ENCODE peak calls at places on chromosomes 11 and 22, in seven cellular contexts. M is esophagus squamous epithelium, W is IMR-90, B is mammary epithelial cell, T is psoas muscle, S is left lung, V is transverse colon. D is an unnamed sample.

GRCh38 chr11:86726118-86726748 is 53.8 kb upstream of the ME3 start:
- DNase-seq in M (no peak), W (peak), B (peak), T (no peak), S (no peak), V (no peak), D (no peak)

GRCh38 chr11:44621140-44621681 is 55.7 kb downstream of the CD82 start:
- DNase-seq in M (no peak), W (peak), B (no peak), T (peak), S (peak), V (peak), D (peak)

GRCh38 chr22:27438271-27438980 is 363.1 kb downstream of the MN1 start:
- DNase-seq in M (no peak), W (peak), B (no peak), T (no peak), S (no peak), V (no peak), D (peak)

GRCh38 chr11:57323503-57324153 is 1.1 kb downstream of the TNKS1BP1 start:
- DNase-seq in M (no peak), W (peak), B (no peak), T (no peak), S (no peak), V (no peak), D (no peak)

GRCh38 chr11:21561589-21561988 is 631.3 kb upstream of the ANO5 start:
- DNase-seq in M (no peak), W (no peak), B (peak), T (no peak), S (no peak), V (no peak), D (no peak)

GRCh38 chr11:2202071-2202899 is 30.7 kb upstream of the TH start:
- DNase-seq in M (no peak), W (no peak), B (peak), T (no peak), S (peak), V (peak), D (peak)

GRCh38 chr11:1797391-1798125 is 33.8 kb upstream of the CTSD start:
- DNase-seq in M (no peak), W (no peak), B (no peak), T (no peak), S (no peak), V (no peak), D (no peak)

GRCh38 chr11:26021026-26021425 is 310.9 kb upstream of the ANO3 start:
- DNase-seq in M (no peak), W (no peak), B (peak), T (no peak), S (no peak), V (no peak), D (no peak)

GRCh38 chr22:42933783-42934144 is 76.7 kb upstream of the ARFGAP3 start:
- DNase-seq in M (no peak), W (peak), B (peak), T (no peak), S (no peak), V (no peak), D (no peak)

GRCh38 chr22:42931421-42932196 is 74.5 kb upstream of the ARFGAP3 start:
- DNase-seq in M (no peak), W (peak), B (no peak), T (no peak), S (no peak), V (no peak), D (no peak)

GRCh38 chr22:42930810-42931420 is 73.8 kb upstream of the ARFGAP3 start:
- DNase-seq in M (no peak), W (peak), B (peak), T (peak), S (no peak), V (no peak), D (no peak)

GRCh38 chr22:42932857-42933782 is 76.0 kb upstream of the ARFGAP3 start:
- DNase-seq in M (no peak), W (peak), B (no peak), T (no peak), S (peak), V (no peak), D (no peak)

DNA sequence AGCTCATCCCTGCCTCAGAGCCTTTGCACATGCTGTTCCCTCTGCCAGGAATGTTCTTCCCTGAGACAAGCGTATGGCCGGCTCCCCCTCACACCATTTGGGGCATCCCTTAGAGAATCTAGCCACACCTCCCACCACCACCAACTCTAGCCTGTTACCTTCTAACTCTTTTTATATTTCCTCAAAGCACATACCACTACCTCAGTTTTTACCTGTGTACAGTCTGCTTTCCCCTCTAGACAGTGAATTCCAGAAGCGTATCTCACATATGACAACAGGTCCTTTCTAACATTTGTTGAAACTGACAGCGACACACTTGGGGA is 75.1 kb upstream of the ARFGAP3 start:
- DNase-seq in M (no peak), W (no peak), B (no peak), T (no peak), S (no peak), V (no peak), D (no peak)
- H3K27ac ChIP-seq in M (peak), W (no peak), B (no peak), T (peak), S (peak), V (peak), D (peak)

GRCh38 chr11:129620705-129621104 is 194.9 kb upstream of the TMEM45B start:
- DNase-seq in M (no peak), W (no peak), B (peak), T (no peak), S (peak), V (no peak), D (no peak)

GRCh38 chr11:129613076-129613475 is 202.6 kb upstream of the TMEM45B start:
- DNase-seq in M (no peak), W (no peak), B (no peak), T (no peak), S (no peak), V (no peak), D (no peak)

GRCh38 chr11:129614256-129614944 is 201.2 kb upstream of the TMEM45B start:
- DNase-seq in M (no peak), W (no peak), B (no peak), T (no peak), S (peak), V (no peak), D (no peak)

DNA sequence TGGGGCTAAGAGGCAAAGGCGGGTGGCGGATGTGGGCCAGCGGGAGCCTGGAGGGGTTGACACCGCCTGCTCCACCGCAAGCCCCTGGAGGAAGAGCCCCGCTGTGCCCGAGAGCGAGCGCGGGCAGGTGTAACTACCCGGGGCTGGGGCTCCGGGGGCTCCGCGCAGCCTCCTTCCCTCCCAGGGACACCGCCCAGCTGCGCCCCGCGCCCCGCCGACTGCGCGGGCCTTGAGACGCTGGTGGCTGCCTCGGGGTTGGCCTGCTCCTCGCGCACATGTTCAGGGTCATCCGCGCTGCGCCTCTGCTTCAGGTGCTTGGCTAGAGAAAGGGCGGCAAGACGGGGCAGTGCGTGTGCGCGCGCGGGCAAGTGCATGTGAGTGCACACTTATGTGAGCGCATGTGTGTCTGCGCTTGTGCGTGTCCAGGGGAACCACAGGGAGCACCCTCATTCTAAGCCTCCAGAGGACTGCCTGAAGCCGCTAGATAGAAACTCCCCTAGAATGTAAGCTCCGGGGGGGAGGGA is 197.5 kb upstream of the TMEM45B start:
- DNase-seq in M (no peak), W (no peak), B (no peak), T (no peak), S (no peak), V (no peak), D (no peak)
- H3K4me3 ChIP-seq in M (no peak), W (no peak), B (no peak), T (no peak), S (no peak), V (no peak), D (no peak)

GRCh38 chr11:72352859-72353551 is 81.3 kb downstream of the CLPB start:
- DNase-seq in M (no peak), W (peak), B (peak), T (no peak), S (no peak), V (no peak), D (no peak)
- TF ChIP-seq CTCF in M (no peak), W (peak), B (no peak), T (no peak), S (no peak), V (no peak), D (no peak)

DNA sequence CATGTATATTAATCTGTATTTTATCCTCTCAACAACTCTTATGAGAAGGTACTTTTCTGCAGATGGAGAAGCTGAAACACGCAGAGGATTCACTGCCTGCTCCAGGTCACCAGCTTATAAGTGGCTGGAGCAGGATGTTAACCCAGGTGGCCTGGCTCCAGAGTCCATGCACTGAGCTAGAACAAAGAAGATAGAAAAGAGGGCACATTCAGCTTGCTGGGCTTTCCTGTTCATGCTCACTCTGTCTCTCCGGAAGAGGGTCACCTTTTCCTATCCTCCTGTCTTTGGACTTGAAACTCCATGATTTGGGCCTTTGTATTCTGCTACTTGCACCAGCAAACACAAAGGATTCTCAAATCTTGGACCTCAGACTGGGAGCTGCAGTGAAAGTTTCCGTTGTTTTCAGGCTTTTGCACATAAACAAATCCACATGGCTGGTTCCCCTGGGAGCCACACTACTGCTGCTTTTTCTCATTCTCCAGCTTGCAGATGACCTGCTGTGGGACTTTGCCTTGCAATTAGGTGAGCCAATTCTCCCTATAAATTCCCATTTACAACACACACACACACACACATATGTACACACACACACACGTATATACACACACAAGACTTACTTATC is 117.3 kb upstream of the GRK3 start:
- DNase-seq in M (no peak), W (no peak), B (no peak), T (no peak), S (no peak), V (no peak), D (no peak)
- H3K27ac ChIP-seq in M (no peak), W (no peak), B (no peak), T (no peak), S (no peak), V (no peak), D (no peak)

GRCh38 chr22:19169947-19170318 is 8.6 kb downstream of the SLC25A1 start:
- DNase-seq in M (no peak), W (no peak), B (no peak), T (no peak), S (no peak), V (no peak), D (no peak)
- H3K4me3 ChIP-seq in M (peak), W (no peak), B (no peak), T (peak), S (peak), V (no peak), D (no peak)

GRCh38 chr11:48080301-48080861 is 100.0 kb downstream of the PTPRJ start:
- DNase-seq in M (no peak), W (no peak), B (no peak), T (no peak), S (no peak), V (no peak), D (no peak)

GRCh38 chr11:48079602-48080001 is 99.2 kb downstream of the PTPRJ start:
- DNase-seq in M (no peak), W (no peak), B (no peak), T (no peak), S (no peak), V (no peak), D (no peak)

GRCh38 chr11:48083427-48083826 is 103.1 kb downstream of the PTPRJ start:
- DNase-seq in M (no peak), W (peak), B (no peak), T (no peak), S (no peak), V (no peak), D (no peak)

GRCh38 chr11:48082771-48083170 is 102.4 kb downstream of the PTPRJ start:
- DNase-seq in M (no peak), W (no peak), B (no peak), T (no peak), S (no peak), V (no peak), D (no peak)

GRCh38 chr11:48081151-48082010 is 101.0 kb downstream of the PTPRJ start:
- DNase-seq in M (no peak), W (peak), B (peak), T (peak), S (peak), V (no peak), D (no peak)
- TF ChIP-seq CTCF in M (no peak), W (no peak), B (no peak), T (no peak), S (no peak), V (no peak), D (no peak)

DNA sequence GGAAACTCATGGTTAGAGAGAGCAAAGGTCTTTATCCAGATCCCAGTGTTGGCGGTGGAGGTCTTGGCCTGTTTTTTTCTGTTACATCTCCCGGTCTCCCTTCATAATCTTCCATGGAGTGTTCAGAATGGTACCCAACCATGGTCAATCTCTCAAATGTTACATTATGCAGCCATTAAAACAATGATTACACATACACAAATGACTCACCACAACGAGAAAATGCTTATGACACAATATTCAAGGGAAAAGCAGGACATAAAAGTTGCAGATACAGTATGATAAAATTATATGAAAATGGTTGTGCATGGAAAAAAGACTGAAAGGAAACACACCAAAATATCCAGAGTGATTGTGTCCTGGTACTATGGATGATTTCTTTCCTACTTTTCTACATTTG is 17.8 kb upstream of the CSNK1E start:
- DNase-seq in M (no peak), W (peak), B (peak), T (no peak), S (no peak), V (no peak), D (no peak)
- H3K27ac ChIP-seq in M (no peak), W (no peak), B (no peak), T (no peak), S (no peak), V (no peak), D (no peak)

DNA sequence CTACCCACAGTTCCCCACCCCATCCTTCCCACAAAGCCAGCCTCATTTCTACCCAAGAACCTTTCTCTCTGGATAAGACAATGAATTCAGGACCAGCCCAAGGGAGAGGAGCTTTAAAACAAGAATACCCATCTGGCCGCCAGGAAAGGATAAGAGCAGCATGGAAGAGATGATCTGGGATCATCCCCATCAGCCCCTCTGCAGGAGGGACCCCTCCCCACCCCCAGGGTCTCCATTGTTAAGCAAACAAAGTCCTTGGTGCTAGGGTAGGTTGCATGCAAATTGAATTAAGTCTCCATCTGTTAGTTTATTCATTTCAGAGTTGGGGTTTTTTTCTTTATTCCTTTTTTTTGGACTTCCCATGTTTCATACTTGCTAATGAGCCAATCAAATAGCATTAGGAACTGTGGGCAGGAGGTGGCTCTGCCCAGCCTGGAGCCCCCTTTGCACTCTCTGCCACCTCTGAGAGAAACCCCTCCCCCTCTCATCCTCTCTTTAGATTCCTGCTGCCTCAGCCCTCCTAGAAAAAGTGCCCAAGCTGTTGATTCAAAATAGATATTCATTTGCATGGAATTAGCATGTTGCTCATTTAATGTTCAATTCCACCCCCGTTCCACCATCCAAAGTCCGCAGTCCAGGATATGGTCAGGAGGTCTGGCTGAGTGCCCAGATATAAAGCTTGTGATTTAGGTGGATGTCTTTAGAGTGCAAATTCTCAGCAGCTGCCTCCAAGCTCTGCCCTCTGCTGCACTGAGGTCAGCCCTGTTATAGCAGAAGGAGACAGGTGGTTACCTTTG is 138.5 kb upstream of the NCAM1 start:
- DNase-seq in M (no peak), W (no peak), B (no peak), T (no peak), S (no peak), V (no peak), D (no peak)
- H3K4me3 ChIP-seq in M (no peak), W (no peak), B (no peak), T (no peak), S (no peak), V (no peak), D (no peak)